ENCODE peak calls at places on chromosomes 11 and 22, in ten cellular contexts. D is GM10248; H is cardiac muscle cell; A is gastrocnemius medialis; L is CD8-positive, alpha-beta T cell; V is GM12865; F is fibroblast of lung; M is psoas muscle; X is heart left ventricle; G is AG10803. Z is an unnamed sample.

GRCh38 chr11:75536786-75537629 is 11.3 kb upstream of the GDPD5 start:
- DNase-seq in D (peak), M (no peak), V (peak), X (no peak), G (peak), H (no peak), F (no peak), L (no peak), A (no peak), Z (no peak)

GRCh38 chr11:78946945-78947914 is 372.6 kb upstream of the NARS2 start:
- DNase-seq in G (peak), L (no peak), H (no peak), X (no peak), D (no peak), M (no peak), A (peak), V (no peak), F (no peak), Z (no peak)

GRCh38 chr11:134752526-134752925 is 340.5 kb upstream of the B3GAT1 start:
- DNase-seq in H (no peak), L (no peak), X (no peak), D (no peak), A (no peak), G (no peak), V (no peak), M (no peak), F (no peak), Z (no peak)

GRCh38 chr22:33130473-33130872 is 72.3 kb upstream of the SYN3 start:
- DNase-seq in F (no peak), L (no peak), A (no peak), D (no peak), M (no peak), V (no peak), H (no peak), G (no peak), X (no peak), Z (no peak)

GRCh38 chr11:112780351-112781043 is 180.7 kb upstream of the NCAM1 start:
- DNase-seq in F (no peak), X (peak), D (no peak), V (no peak), H (peak), A (peak), L (no peak), M (peak), G (peak), Z (no peak)

GRCh38 chr11:101445761-101446160 is 138.0 kb downstream of the TRPC6 start:
- DNase-seq in L (no peak), G (peak), D (no peak), H (no peak), X (no peak), F (no peak), A (no peak), V (no peak), M (no peak), Z (no peak)

GRCh38 chr22:19879248-19879575 is 24.5 kb upstream of the GNB1L start:
- DNase-seq in L (no peak), F (no peak), X (no peak), M (no peak), V (no peak), G (no peak), H (no peak), D (no peak), A (peak), Z (peak)

GRCh38 chr22:39130892-39131855 is 21.3 kb downstream of the CBX7 start:
- DNase-seq in A (no peak), L (no peak), V (no peak), M (no peak), D (no peak), H (no peak), G (no peak), F (no peak), X (no peak), Z (no peak)

GRCh38 chr11:66987158-66987620 is 12.1 kb downstream of the C11orf86 start:
- DNase-seq in M (no peak), L (no peak), V (no peak), G (no peak), H (no peak), A (no peak), F (peak), X (no peak), D (no peak), Z (no peak)

GRCh38 chr11:3735827-3736226 is 61.5 kb downstream of the NUP98 start:
- DNase-seq in X (no peak), D (no peak), L (no peak), M (no peak), V (no peak), A (no peak), H (peak), G (peak), F (peak), Z (no peak)

GRCh38 chr11:128318856-128319474 is 268.4 kb downstream of the ETS1 start:
- DNase-seq in L (peak), V (peak), M (no peak), H (no peak), X (no peak), D (peak), F (no peak), G (no peak), A (no peak), Z (no peak)

GRCh38 chr11:116927163-116927772 is 89.8 kb upstream of the APOA1 start:
- DNase-seq in D (no peak), M (no peak), L (peak), F (no peak), H (no peak), G (no peak), V (peak), A (no peak), X (no peak), Z (no peak)

GRCh38 chr11:43547411-43547718 is 133.2 kb upstream of the HSD17B12 start:
- DNase-seq in H (peak), X (no peak), F (no peak), M (no peak), G (no peak), D (no peak), V (no peak), L (no peak), A (no peak), Z (peak)

GRCh38 chr11:102724904-102725515 is at the start of gene MMP8:
- DNase-seq in G (peak), H (peak), D (no peak), M (no peak), A (no peak), X (no peak), F (no peak), V (no peak), L (no peak), Z (no peak)

GRCh38 chr11:116828632-116829524 is 829 bp upstream of the APOC3 start:
- DNase-seq in F (no peak), M (no peak), D (no peak), X (no peak), L (no peak), A (no peak), H (no peak), G (no peak), V (no peak), Z (no peak)

GRCh38 chr11:35223429-35223828 is 84.5 kb downstream of the CD44 start:
- DNase-seq in M (no peak), A (no peak), F (peak), D (no peak), L (no peak), V (no peak), X (no peak), H (peak), G (peak), Z (peak)

GRCh38 chr11:102831709-102832492 is 11.5 kb downstream of the MMP3 start:
- DNase-seq in G (peak), A (no peak), M (no peak), F (no peak), H (peak), D (no peak), V (no peak), X (no peak), L (no peak), Z (no peak)

GRCh38 chr11:115845872-115846271 is 341.7 kb upstream of the CADM1 start:
- DNase-seq in V (no peak), M (no peak), F (no peak), X (peak), A (no peak), H (no peak), D (no peak), G (no peak), L (no peak), Z (no peak)

GRCh38 chr11:128835741-128836410 is 31.2 kb downstream of the KCNJ1 start:
- DNase-seq in F (no peak), H (peak), G (no peak), V (no peak), M (no peak), A (no peak), L (no peak), D (no peak), X (peak), Z (no peak)

GRCh38 chr22:20463324-20464095 is 25.9 kb upstream of the SCARF2 start:
- DNase-seq in D (peak), F (no peak), L (no peak), H (no peak), M (peak), G (no peak), A (peak), X (no peak), V (peak), Z (peak)

GRCh38 chr22:32325811-32326237 is 31.8 kb upstream of the RFPL3 start:
- DNase-seq in M (no peak), H (no peak), D (no peak), X (no peak), G (no peak), A (no peak), F (no peak), L (no peak), V (no peak), Z (peak)

GRCh38 chr22:46046299-46046685 is 69.3 kb upstream of the WNT7B start:
- DNase-seq in A (no peak), M (no peak), L (no peak), G (no peak), V (no peak), H (no peak), F (no peak), X (no peak), D (no peak), Z (peak)

GRCh38 chr22:19801340-19802000 is 40.9 kb downstream of the TBX1 start:
- DNase-seq in G (peak), V (no peak), F (no peak), L (no peak), A (no peak), D (no peak), H (no peak), X (no peak), M (peak), Z (peak)

GRCh38 chr22:44505796-44506354 is 7.8 kb upstream of the RTL6 start:
- DNase-seq in G (peak), H (no peak), D (no peak), M (no peak), V (no peak), X (no peak), F (no peak), L (no peak), A (no peak), Z (no peak)

GRCh38 chr22:25698461-25698860 is 43.5 kb upstream of the MYO18B start:
- DNase-seq in X (no peak), V (no peak), A (no peak), G (no peak), L (no peak), D (no peak), M (no peak), F (no peak), H (no peak), Z (peak)

GRCh38 chr11:75194147-75194546 is 43.2 kb downstream of the SLCO2B1 start:
- DNase-seq in D (no peak), H (no peak), V (no peak), A (peak), M (peak), F (no peak), G (no peak), L (no peak), X (no peak), Z (no peak)

GRCh38 chr11:57213282-57214086 is 23.6 kb downstream of the APLNR start:
- DNase-seq in G (peak), H (peak), L (no peak), X (no peak), F (peak), A (no peak), M (no peak), D (no peak), V (peak), Z (no peak)

GRCh38 chr11:89626366-89626765 is 83.7 kb upstream of the TRIM77 start:
- DNase-seq in M (no peak), F (no peak), X (no peak), L (no peak), A (no peak), H (no peak), D (no peak), G (no peak), V (no peak), Z (no peak)

DNA sequence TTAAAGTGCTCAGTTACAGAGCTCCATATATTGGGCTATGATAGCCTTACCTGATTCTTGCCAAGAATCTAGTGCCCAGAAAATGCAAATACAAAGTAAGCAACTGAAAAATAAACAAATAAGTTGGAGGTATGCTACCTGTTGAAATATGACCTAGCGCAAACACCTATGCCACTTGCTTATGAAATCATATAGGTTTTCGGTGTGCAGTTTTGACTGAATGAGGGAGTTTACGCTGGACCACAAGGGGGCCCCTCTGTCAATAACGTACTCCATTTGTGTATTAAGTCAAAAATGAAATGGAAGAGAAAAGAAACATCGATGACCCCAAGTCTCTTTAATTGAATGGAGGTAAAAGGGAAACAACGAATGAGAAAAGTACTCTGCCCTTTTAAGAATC is 84.9 kb upstream of the TRIM77 start:
- DNase-seq in A (no peak), M (no peak), F (no peak), V (no peak), L (no peak), D (no peak), G (no peak), H (no peak), X (no peak), Z (no peak)
- TF ChIP-seq CTCF in A (no peak), M (no peak), F (peak), V (no peak), L (no peak), D (no peak), G (no peak), H (peak), X (no peak), Z (no peak)

DNA sequence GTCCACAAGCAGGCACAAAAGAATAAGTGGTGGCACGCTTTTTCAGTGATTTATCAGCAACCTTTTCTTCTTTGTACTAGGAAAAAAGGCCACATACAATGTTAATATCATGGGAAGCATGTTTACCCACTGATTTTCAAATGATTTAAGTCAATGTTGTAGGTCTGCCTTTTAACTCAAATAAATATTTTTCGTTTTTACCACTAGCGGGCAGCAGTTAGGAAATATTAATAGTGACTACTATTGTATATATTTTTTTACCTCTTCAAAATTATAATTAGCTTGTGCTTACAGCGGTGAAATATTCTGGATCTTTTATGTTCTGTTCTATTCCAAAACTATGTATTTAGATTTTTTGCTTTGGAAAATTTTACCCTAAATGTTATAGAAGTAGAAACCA is 6.4 kb upstream of the SLC17A6 start:
- DNase-seq in M (no peak), A (no peak), V (no peak), H (no peak), F (no peak), L (no peak), X (no peak), G (no peak), D (no peak), Z (no peak)
- TF ChIP-seq CTCF in M (no peak), A (no peak), V (no peak), H (no peak), F (no peak), L (no peak), X (no peak), G (no peak), D (no peak), Z (no peak)

GRCh38 chr11:95788921-95789505 is 569 bp downstream of the FAM76B start:
- DNase-seq in V (peak), H (peak), A (no peak), X (peak), M (no peak), D (peak), L (peak), F (peak), G (peak), Z (no peak)
- TF ChIP-seq CTCF in V (no peak), H (peak), A (no peak), X (no peak), M (no peak), D (no peak), L (peak), F (peak), G (peak), Z (no peak)

DNA sequence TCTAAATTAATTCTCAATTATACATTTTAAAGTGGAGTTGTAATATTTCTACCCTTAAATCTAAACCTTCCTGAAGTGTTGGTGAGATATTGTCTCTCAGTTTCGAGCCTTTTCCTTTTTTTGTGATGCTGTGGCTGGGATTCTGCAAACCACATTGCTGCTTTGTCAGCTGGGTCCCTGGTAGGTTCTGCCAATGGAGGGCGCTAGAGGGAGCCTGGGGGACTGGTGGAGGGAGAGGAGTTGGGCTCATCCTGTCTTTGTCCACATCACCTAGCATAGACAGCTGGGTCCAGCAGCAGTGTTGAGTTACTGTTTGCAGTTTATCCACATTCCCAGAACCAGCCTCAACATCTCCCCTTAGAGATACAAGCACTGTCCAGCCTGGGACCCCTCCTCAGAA is 41.0 kb downstream of the TRAF6 start:
- DNase-seq in L (no peak), F (no peak), X (no peak), M (no peak), G (no peak), D (no peak), A (no peak), H (no peak), V (no peak), Z (no peak)
- TF ChIP-seq CTCF in L (no peak), F (peak), X (no peak), M (no peak), G (peak), D (peak), A (no peak), H (peak), V (peak), Z (no peak)